ENCODE peak calls at places on chromosome 14, in ten cellular contexts. M is suprapubic skin; I is A549; O is NCI-H774; W is gastrocnemius medialis; Y is stimulated activated naive B cell treated with anti-CD40 and anti-IgM and Interleukin-4, amounts not matched to agents 10 μg/mL and 1 μg/mL and 100 μg/mL, for 72 hours; V is WTC11; Z is AG20443; B is heart right ventricle; C is HFF-Myc. A is an unnamed sample.

GRCh38 chr14:20697273-20698017 is 8.9 kb downstream of the ANG start:
- DNase-seq in Z (peak; percentile 72), V (peak; percentile 72), I (peak; percentile 79), B (peak; percentile 37), M (no peak), C (peak; percentile 30), O (no peak), Y (peak; percentile 58), W (peak; percentile 36), A (peak; percentile 73)

GRCh38 chr14:22002860-22003284 is 329.3 kb upstream of the OR4E1 start:
- DNase-seq in V (peak; percentile 76), Y (no peak), W (no peak), O (no peak), M (no peak), C (no peak), B (no peak), I (peak; percentile 56), Z (no peak), A (peak; percentile 69)

GRCh38 chr14:92988786-92989755 is 66.1 kb downstream of the CHGA start:
- DNase-seq in W (no peak), I (no peak), O (no peak), C (no peak), V (no peak), M (no peak), B (no peak), Y (no peak), Z (no peak), A (no peak)

GRCh38 chr14:100883789-100884101 is 19.8 kb downstream of the RTL1 start:
- DNase-seq in O (no peak), B (no peak), M (no peak), Z (no peak), C (no peak), V (no peak), W (no peak), I (no peak), Y (no peak), A (no peak)

GRCh38 chr14:80004871-80005270 is 206.4 kb downstream of the DIO2 start:
- DNase-seq in M (no peak), C (no peak), V (no peak), I (no peak), Z (no peak), B (no peak), O (no peak), W (no peak), Y (no peak), A (no peak)

GRCh38 chr14:95290769-95291440 is 28.8 kb downstream of the CLMN start:
- DNase-seq in Z (no peak), W (peak; percentile 81), O (peak; percentile 83), Y (no peak), B (peak; percentile 49), M (peak; percentile 79), V (peak; percentile 42), I (no peak), C (no peak), A (peak; percentile 59)

GRCh38 chr14:64444140-64444539 is 21.2 kb upstream of the AKAP5 start:
- DNase-seq in I (no peak), M (no peak), B (no peak), O (no peak), Z (no peak), W (no peak), Y (no peak), C (no peak), V (no peak), A (no peak)

GRCh38 chr14:96805906-96806305 is 8.7 kb downstream of the VRK1 start:
- DNase-seq in B (no peak), I (no peak), Y (no peak), O (no peak), C (no peak), V (no peak), Z (no peak), W (no peak), M (no peak), A (no peak)

GRCh38 chr14:92499216-92499615 is 14.4 kb upstream of the RIN3 start:
- DNase-seq in I (no peak), Y (no peak), W (no peak), M (no peak), Z (no peak), V (no peak), O (no peak), C (no peak), B (no peak), A (no peak)

GRCh38 chr14:96077983-96078686 is 39.0 kb downstream of the C14orf132 start:
- DNase-seq in M (no peak), C (no peak), B (no peak), I (no peak), V (no peak), Z (no peak), W (no peak), O (no peak), Y (no peak), A (no peak)

GRCh38 chr14:64510825-64511679 is 6.5 kb downstream of the ZBTB1 start:
- DNase-seq in Y (peak; percentile 20), I (peak; percentile 76), W (peak; percentile 54), M (no peak), B (no peak), C (peak; percentile 63), V (peak; percentile 63), Z (peak; percentile 52), O (peak; percentile 6), A (peak; percentile 39)

GRCh38 chr14:70955543-70956480 is 48.6 kb downstream of the PCNX1 start:
- DNase-seq in M (no peak), B (no peak), C (no peak), O (no peak), W (no peak), Y (no peak), V (no peak), Z (peak; percentile 25), I (peak; percentile 23), A (no peak)

GRCh38 chr14:104659764-104660523 is 29.5 kb upstream of the INF2 start:
- DNase-seq in Y (peak; percentile 55), W (no peak), V (no peak), Z (no peak), B (no peak), M (no peak), I (no peak), O (no peak), C (no peak), A (no peak)

GRCh38 chr14:99233222-99234035 is 38.6 kb downstream of the BCL11B start:
- DNase-seq in W (no peak), M (no peak), V (no peak), Z (no peak), B (no peak), Y (no peak), I (no peak), O (no peak), C (no peak), A (no peak)

GRCh38 chr14:71672596-71672995 is 259.6 kb upstream of the RGS6 start:
- DNase-seq in C (no peak), Y (no peak), M (no peak), I (no peak), O (no peak), V (no peak), Z (no peak), B (no peak), W (no peak), A (no peak)

GRCh38 chr14:101001311-101002069 is 98.0 kb upstream of the RTL1 start:
- DNase-seq in C (peak; percentile 53), M (no peak), W (peak; percentile 33), B (no peak), I (no peak), Z (peak; percentile 33), O (no peak), V (no peak), Y (no peak), A (no peak)

GRCh38 chr14:53331247-53331646 is 178.1 kb upstream of the DDHD1 start:
- DNase-seq in W (no peak), M (no peak), I (no peak), B (no peak), O (no peak), Z (peak; percentile 49), Y (no peak), C (no peak), V (no peak), A (no peak)

GRCh38 chr14:77275855-77276153 is 4.8 kb upstream of the NGB start:
- DNase-seq in Z (no peak), B (no peak), I (no peak), M (no peak), O (no peak), C (no peak), Y (no peak), V (no peak), W (no peak), A (no peak)

GRCh38 chr14:55324812-55325211 is 53.6 kb downstream of the FBXO34 start:
- DNase-seq in O (no peak), W (no peak), C (no peak), V (no peak), I (no peak), Z (no peak), Y (no peak), M (no peak), B (no peak), A (no peak)

A was measured in H9.